ENCODE peak calls at places on chromosome 20, in five cellular contexts. L is SW 1271, U is RPMI8226, B is epithelial cell of prostate, A is T-helper 17 cell. P is an unnamed sample.

GRCh38 chr20:51184289-51184688 is 161.4 kb upstream of the KCNG1 start:
- DNase-seq in A (no peak), B (no peak), L (no peak), U (no peak), P (no peak)

GRCh38 chr20:64225166-64225595 is 30.4 kb upstream of the PCMTD2 start:
- DNase-seq in U (no peak), B (no peak), A (no peak), L (no peak), P (no peak)

GRCh38 chr20:25315418-25316210 is 67.7 kb downstream of the PYGB start:
- DNase-seq in A (no peak), B (no peak), U (peak), L (no peak), P (peak)

GRCh38 chr20:38113401-38114325 is 51.4 kb downstream of the TGM2 start:
- DNase-seq in B (no peak), L (no peak), A (no peak), U (peak), P (peak)

GRCh38 chr20:1001981-1002681 is at the start of gene RSPO4:
- DNase-seq in B (no peak), U (no peak), L (no peak), A (no peak), P (no peak)

GRCh38 chr20:20492521-20493334 is 124.8 kb downstream of the INSM1 start:
- DNase-seq in L (no peak), B (no peak), A (no peak), U (no peak), P (peak)

GRCh38 chr20:35796556-35796955 is 24.7 kb downstream of the PHF20 start:
- DNase-seq in A (no peak), B (no peak), L (no peak), U (no peak), P (no peak)

GRCh38 chr20:49276895-49277785 is 717 bp downstream of the ZNFX1 start:
- DNase-seq in B (no peak), U (no peak), A (peak), L (no peak), P (peak)

GRCh38 chr20:60905919-60906318 is 346.1 kb upstream of the CDH4 start:
- DNase-seq in L (no peak), A (no peak), B (no peak), U (no peak), P (no peak)

GRCh38 chr20:14555676-14556075 is 218.3 kb upstream of the FLRT3 start:
- DNase-seq in B (no peak), L (no peak), U (no peak), A (no peak), P (no peak)

GRCh38 chr20:58135441-58136170 is 92.8 kb downstream of the ANKRD60 start:
- DNase-seq in U (no peak), B (peak), A (no peak), L (no peak), P (peak)

GRCh38 chr20:34877002-34877264 is 521 bp downstream of the ACSS2 start:
- DNase-seq in L (no peak), A (no peak), B (no peak), U (no peak), P (peak)

GRCh38 chr20:4166726-4167035 is 151.3 kb upstream of the RNF24 start:
- DNase-seq in L (no peak), A (no peak), U (no peak), B (no peak), P (no peak)

GRCh38 chr20:2093200-2093781 is 8.3 kb upstream of the STK35 start:
- DNase-seq in B (no peak), L (no peak), A (no peak), U (peak), P (no peak)

GRCh38 chr20:46299078-46299477 is 9.2 kb downstream of the CDH22 start:
- DNase-seq in L (no peak), A (no peak), U (no peak), B (no peak), P (no peak)

GRCh38 chr20:43528258-43528875 is 20.9 kb downstream of the L3MBTL1 start:
- DNase-seq in L (no peak), B (no peak), U (no peak), A (no peak), P (no peak)

GRCh38 chr20:49701313-49701731 is 12.4 kb downstream of the B4GALT5 start:
- DNase-seq in L (no peak), U (no peak), A (no peak), B (no peak), P (no peak)

GRCh38 chr20:39773380-39774000 is 811.3 kb downstream of the DHX35 start:
- DNase-seq in U (no peak), B (no peak), L (no peak), A (no peak), P (no peak)

GRCh38 chr20:62668441-62669027 is 26.2 kb downstream of the SLCO4A1 start:
- DNase-seq in B (no peak), U (no peak), A (no peak), L (peak), P (peak)

GRCh38 chr20:23605867-23606651 is at the start of gene CST9:
- DNase-seq in A (no peak), B (no peak), L (no peak), U (no peak), P (no peak)

GRCh38 chr20:18504479-18505060 is 3.2 kb upstream of the SEC23B start:
- DNase-seq in L (no peak), A (no peak), B (no peak), U (no peak), P (peak)

GRCh38 chr20:595330-596308 is 14.5 kb downstream of the TCF15 start:
- DNase-seq in U (no peak), B (no peak), A (no peak), L (no peak), P (no peak)

GRCh38 chr20:51639206-51639832 is 96.8 kb upstream of the NFATC2 start:
- DNase-seq in L (no peak), A (no peak), U (peak), B (no peak), P (peak)

GRCh38 chr20:3244613-3245012 is 5.6 kb upstream of the SLC4A11 start:
- DNase-seq in U (no peak), A (no peak), B (no peak), L (no peak), P (no peak)

GRCh38 chr20:45518282-45518681 is 2.9 kb upstream of the SPINT3 start:
- DNase-seq in A (no peak), B (peak), L (no peak), U (no peak), P (no peak)

GRCh38 chr20:37894454-37894853 is 8.5 kb upstream of the VSTM2L start:
- DNase-seq in U (no peak), B (no peak), A (no peak), L (no peak), P (no peak)

GRCh38 chr20:36400901-36401300 is 94.8 kb downstream of the DLGAP4 start:
- DNase-seq in L (no peak), B (no peak), U (no peak), A (no peak), P (no peak)

GRCh38 chr20:32980131-32980941 is 23.9 kb downstream of the SUN5 start:
- DNase-seq in B (no peak), L (no peak), A (no peak), U (no peak), P (no peak)

GRCh38 chr20:2840138-2840966 is at the start of the genes PCED1A and VPS16:
- DNase-seq in L (peak), A (peak), B (no peak), U (peak), P (peak)

P was measured in left lobe of liver.